ENCODE peak calls at places on chromosomes 13 and 19, in ten cellular contexts. N, D, M, E, Y, W, R, S, B and V are unnamed samples.

GRCh38 chr13:27970382-27971235 is 1.5 kb upstream of the CDX2 start:
- DNase-seq in B (no peak), W (no peak), M (no peak), E (no peak), R (no peak), D (no peak), S (no peak), Y (no peak), N (peak), V (no peak)

GRCh38 chr19:45355910-45356309 is 14.5 kb downstream of the ERCC2 start:
- DNase-seq in E (no peak), W (no peak), M (no peak), R (no peak), N (no peak), Y (no peak), S (no peak), B (no peak), D (no peak), V (no peak)

GRCh38 chr19:19475845-19476828 is 39.2 kb downstream of the TSSK6 start:
- DNase-seq in R (no peak), N (peak), B (no peak), W (no peak), Y (no peak), S (no peak), D (no peak), M (peak), E (no peak), V (no peak)

GRCh38 chr13:35388979-35389378 is 87.5 kb downstream of the MAB21L1 start:
- DNase-seq in N (no peak), W (no peak), M (peak), Y (no peak), D (no peak), E (no peak), R (no peak), S (no peak), B (peak), V (no peak)

GRCh38 chr13:32456591-32456990 is 28.7 kb upstream of the N4BP2L1 start:
- DNase-seq in D (no peak), S (no peak), E (no peak), R (no peak), Y (no peak), B (no peak), N (no peak), M (no peak), W (no peak), V (no peak)

GRCh38 chr19:8938576-8938975 is 71.6 kb downstream of the MUC16 start:
- DNase-seq in R (no peak), Y (no peak), N (no peak), S (no peak), E (no peak), W (no peak), M (no peak), B (no peak), D (no peak), V (no peak)

GRCh38 chr13:30730526-30730925 is 4.8 kb upstream of the ALOX5AP start:
- DNase-seq in R (no peak), Y (no peak), W (peak), E (no peak), M (peak), D (no peak), B (peak), N (peak), S (no peak), V (peak)

GRCh38 chr19:10424011-10424637 is 3.8 kb downstream of the PDE4A start:
- DNase-seq in M (peak), E (peak), D (no peak), S (peak), R (peak), N (peak), Y (peak), W (peak), B (peak), V (peak)

GRCh38 chr19:33214621-33215020 is 11.0 kb downstream of the SLC7A10 start:
- DNase-seq in E (peak), M (peak), Y (no peak), W (no peak), D (no peak), N (peak), S (no peak), B (no peak), R (peak), V (no peak)

GRCh38 chr19:45967246-45967645 is 6.4 kb downstream of the NOVA2 start:
- DNase-seq in S (no peak), B (no peak), D (no peak), E (no peak), R (no peak), M (no peak), Y (no peak), N (no peak), W (no peak), V (no peak)